ENCODE peak calls at places on chromosomes 4 and X, in six cellular contexts. F, P, Y, I, H and A are unnamed samples.

GRCh38 chr4:162891788-162892707 is 274.6 kb downstream of the NAF1 start:
- DNase-seq in P (no peak), Y (no peak), F (peak), I (no peak), H (no peak), A (no peak)

GRCh38 chr4:151908734-151909497 is 148.1 kb upstream of the GATB start:
- DNase-seq in Y (no peak), F (no peak), I (no peak), H (no peak), P (no peak), A (no peak)

GRCh38 chrX:129360175-129360574 is 163.1 kb downstream of the SMARCA1 start:
- DNase-seq in I (peak), H (peak), P (no peak), Y (peak), F (peak), A (no peak)

GRCh38 chr4:116357758-116358157 is 727.6 kb downstream of the TRAM1L1 start:
- DNase-seq in I (peak), H (no peak), P (no peak), F (peak), Y (peak), A (no peak)

GRCh38 chr4:173717581-173717980 is 187.6 kb upstream of the HAND2 start:
- DNase-seq in Y (no peak), P (no peak), H (no peak), I (no peak), F (no peak), A (no peak)

GRCh38 chr4:1234296-1234695 is 14.6 kb downstream of the CTBP1 start:
- DNase-seq in F (no peak), P (peak), H (no peak), Y (no peak), I (no peak), A (no peak)

GRCh38 chr4:165748321-165748720 is 124.7 kb upstream of the TLL1 start:
- DNase-seq in I (no peak), P (no peak), Y (no peak), F (no peak), H (no peak), A (no peak)

GRCh38 chr4:88610771-88611170 is 18.5 kb downstream of the HERC3 start:
- DNase-seq in Y (no peak), I (no peak), P (peak), F (no peak), H (no peak), A (no peak)

GRCh38 chrX:63186137-63186536 is 165.0 kb downstream of the SPIN4 start:
- DNase-seq in H (no peak), Y (no peak), I (peak), F (peak), P (no peak), A (no peak)

GRCh38 chr4:8291036-8291682 is 21.6 kb downstream of the HTRA3 start:
- DNase-seq in H (no peak), P (peak), F (no peak), I (no peak), Y (no peak), A (no peak)

GRCh38 chr4:117331817-117332216 is 246.4 kb upstream of the TRAM1L1 start:
- DNase-seq in H (no peak), I (no peak), P (no peak), Y (no peak), F (peak), A (no peak)

GRCh38 chr4:148998719-148999118 is 556.5 kb upstream of the NR3C2 start:
- DNase-seq in Y (no peak), I (peak), P (no peak), H (no peak), F (peak), A (no peak)

GRCh38 chr4:82851902-82852750 is 38.8 kb downstream of the SEC31A start:
- DNase-seq in H (peak), Y (no peak), P (no peak), I (peak), F (peak), A (no peak)

GRCh38 chr4:4995866-4996265 is 23.4 kb downstream of the CYTL1 start:
- DNase-seq in Y (no peak), F (no peak), P (no peak), H (no peak), I (no peak), A (no peak)

GRCh38 chr4:10492486-10492885 is 35.3 kb upstream of the ZNF518B start:
- DNase-seq in P (no peak), I (no peak), H (no peak), F (no peak), Y (no peak), A (no peak)

GRCh38 chrX:19070555-19070994 is 51.7 kb downstream of the ADGRG2 start:
- DNase-seq in F (no peak), P (no peak), Y (no peak), H (no peak), I (no peak), A (no peak)

GRCh38 chr4:20273793-20274192 is 22.1 kb downstream of the SLIT2 start:
- DNase-seq in P (peak), H (no peak), F (no peak), I (no peak), Y (no peak), A (no peak)

GRCh38 chrX:30183554-30183953 is 31.8 kb upstream of the MAGEB2 start:
- DNase-seq in I (no peak), Y (no peak), P (no peak), F (no peak), H (no peak), A (no peak)

GRCh38 chrX:71492086-71493065 is 40.5 kb upstream of the OGT start:
- DNase-seq in F (no peak), H (peak), I (peak), Y (no peak), P (peak), A (no peak)

GRCh38 chr4:145132521-145133098 is 34.5 kb downstream of the ABCE1 start:
- DNase-seq in H (no peak), Y (no peak), I (no peak), F (no peak), P (no peak), A (no peak)

GRCh38 chr4:151238477-151238876 is 38.5 kb upstream of the PRSS48 start:
- DNase-seq in H (no peak), I (peak), P (no peak), Y (no peak), F (no peak), A (no peak)